ENCODE peak calls at places on chromosomes 16 and 17, in six cellular contexts. V is MG63, H is testis, M is sigmoid colon, R is AG04450, F is heart right ventricle. C is an unnamed sample. For H3K27me3, the result is how much of the 10 kb centered on the place peaks cover.

GRCh38 chr16:9092282-9092962 is 978 bp downstream of the HAPSTR1 start:
- DNase-seq in V (peak), H (peak), M (peak), R (no peak), F (peak), C (no peak)

GRCh38 chr16:74999208-74999682 is 421 bp downstream of the ZNRF1 start:
- DNase-seq in V (peak), H (peak), M (peak), R (no peak), F (peak), C (peak)

GRCh38 chr17:1727876-1728630 is 3.5 kb downstream of the WDR81 start:
- DNase-seq in V (no peak), H (peak), M (no peak), R (no peak), F (no peak), C (no peak)

GRCh38 chr17:39769974-39770587 is 32.3 kb downstream of the GRB7 start:
- DNase-seq in V (peak), H (no peak), M (no peak), R (peak), F (no peak), C (no peak)

GRCh38 chr17:18226284-18226945 is 980 bp downstream of the LLGL1 start:
- DNase-seq in V (no peak), H (no peak), M (no peak), R (no peak), F (no peak), C (no peak)

GRCh38 chr16:51134269-51134812 is 16.7 kb downstream of the SALL1 start:
- DNase-seq in V (no peak), H (no peak), M (no peak), R (no peak), F (no peak), C (no peak)

GRCh38 chr16:1874854-1875253 is 2.9 kb upstream of the MEIOB start:
- DNase-seq in V (no peak), H (no peak), M (no peak), R (no peak), F (no peak), C (no peak)

GRCh38 chr16:81646561-81646960 is 132.5 kb upstream of the PLCG2 start:
- DNase-seq in V (no peak), H (no peak), M (no peak), R (peak), F (no peak), C (no peak)

GRCh38 chr16:68128577-68129305 is 43.6 kb downstream of the NFATC3 start:
- DNase-seq in V (no peak), H (no peak), M (no peak), R (no peak), F (no peak), C (no peak)

GRCh38 chr16:87463722-87464690 is 28.8 kb downstream of the ZCCHC14 start:
- DNase-seq in V (peak), H (peak), M (no peak), R (peak), F (peak), C (no peak)

GRCh38 chr16:20073203-20074088 is at the start of gene GPR139:
- DNase-seq in V (no peak), H (no peak), M (no peak), R (no peak), F (no peak), C (no peak)

GRCh38 chr17:48456584-48456983 is 26.6 kb upstream of the SKAP1 start:
- DNase-seq in V (no peak), H (no peak), M (no peak), R (no peak), F (no peak), C (no peak)

GRCh38 chr17:28613916-28614315 is at the start of gene RSKR:
- DNase-seq in V (no peak), H (no peak), M (no peak), R (no peak), F (no peak), C (no peak)

GRCh38 chr17:10156579-10157488 is 41.6 kb downstream of the GAS7 start:
- DNase-seq in V (no peak), H (peak), M (peak), R (no peak), F (peak), C (peak)

GRCh38 chr17:81665205-81666091 is 957 bp downstream of the OXLD1 start:
- DNase-seq in V (peak), H (no peak), M (peak), R (no peak), F (no peak), C (no peak)

GRCh38 chr16:53457670-53458069 is 23.4 kb downstream of the RBL2 start:
- DNase-seq in V (no peak), H (no peak), M (no peak), R (no peak), F (no peak), C (no peak)

GRCh38 chr17:2023692-2024571 is 1.2 kb downstream of the RTN4RL1 start:
- DNase-seq in V (no peak), H (peak), M (peak), R (no peak), F (peak), C (no peak)

GRCh38 chr16:23670137-23670776 is 8.4 kb upstream of the PLK1 start:
- DNase-seq in V (peak), H (no peak), M (no peak), R (peak), F (no peak), C (no peak)

GRCh38 chr16:69779724-69780123 is 17.6 kb downstream of the WWP2 start:
- DNase-seq in V (no peak), H (no peak), M (no peak), R (no peak), F (no peak), C (no peak)

GRCh38 chr16:65965632-65966031 is 400.9 kb upstream of the CDH5 start:
- DNase-seq in V (no peak), H (no peak), M (no peak), R (no peak), F (no peak), C (no peak)

GRCh38 chr16:87416826-87417471 is 24.8 kb downstream of the MAP1LC3B start:
- DNase-seq in V (no peak), H (peak), M (peak), R (no peak), F (no peak), C (no peak)

GRCh38 chr17:49465352-49465751 is 29.7 kb upstream of the NGFR start:
- DNase-seq in V (no peak), H (no peak), M (no peak), R (no peak), F (no peak), C (no peak)

GRCh38 chr17:81551458-81552243 is 502 bp downstream of the FAAP100 start:
- DNase-seq in V (peak), H (peak), M (no peak), R (no peak), F (no peak), C (no peak)

GRCh38 chr16:85286970-85287814 is 174.9 kb upstream of the CIBAR2 start:
- DNase-seq in V (no peak), H (no peak), M (peak), R (no peak), F (no peak), C (no peak)

GRCh38 chr17:40443196-40443987 is at the start of gene IGFBP4:
- DNase-seq in V (peak), H (peak), M (peak), R (no peak), F (peak), C (no peak)

GRCh38 chr17:66507103-66507923 is 204.9 kb downstream of the PRKCA start:
- DNase-seq in V (peak), H (peak), M (peak), R (no peak), F (no peak), C (no peak)

GRCh38 chr17:53722407-53722806 is 100.3 kb upstream of the KIF2B start:
- DNase-seq in V (peak), H (no peak), M (no peak), R (peak), F (no peak), C (no peak)

GRCh38 chr17:72561266-72561665 is 440.4 kb downstream of the SOX9 start:
- DNase-seq in V (no peak), H (no peak), M (no peak), R (no peak), F (no peak), C (no peak)

GRCh38 chr17:79601604-79602420 is 9.0 kb downstream of the RBFOX3 start:
- DNase-seq in V (no peak), H (no peak), M (no peak), R (no peak), F (no peak), C (no peak)

GRCh38 chr17:1060991-1061390 is 64.1 kb downstream of the TIMM22 start:
- DNase-seq in V (peak), H (no peak), M (peak), R (peak), F (no peak), C (no peak)

GRCh38 chr16:85134794-85135153 is 22.5 kb upstream of the CIBAR2 start:
- DNase-seq in V (no peak), H (no peak), M (no peak), R (no peak), F (peak), C (no peak)

GRCh38 chr17:81885869-81886548 is 5.4 kb downstream of the ALYREF start:
- DNase-seq in V (peak), H (no peak), M (no peak), R (no peak), F (no peak), C (no peak)

GRCh38 chr17:10063730-10064221 is 134.6 kb downstream of the GAS7 start:
- DNase-seq in V (no peak), H (peak), M (peak), R (no peak), F (peak), C (no peak)

GRCh38 chr17:44965491-44966234 is 2.4 kb downstream of the C1QL1 start:
- DNase-seq in V (no peak), H (no peak), M (no peak), R (no peak), F (no peak), C (no peak)
- H3K27me3 ChIP-seq in V (under half), H (under half), M (under half), R (under half), F (half or more), C (under half)

DNA sequence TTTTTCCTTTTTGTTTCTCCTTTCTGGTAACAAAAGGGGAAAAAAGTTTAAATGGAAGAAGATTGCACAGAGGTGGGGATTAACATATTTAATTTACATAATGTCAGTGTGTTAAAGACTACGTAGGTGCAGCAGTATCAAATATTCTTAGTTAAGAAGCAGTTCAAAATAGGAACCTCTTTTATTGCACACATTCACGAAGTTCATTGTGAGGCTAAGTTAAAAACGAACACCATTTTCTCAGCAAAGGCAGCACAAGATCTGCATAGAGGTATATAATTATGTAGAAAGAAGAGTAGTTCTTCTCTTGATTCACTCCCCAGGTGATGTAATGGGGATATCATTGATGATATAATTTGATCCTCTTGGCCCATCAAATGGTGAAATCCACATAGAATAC is 940.3 kb downstream of the CDH11 start:
- DNase-seq in V (no peak), H (no peak), M (no peak), R (no peak), F (no peak), C (no peak)
- H3K27me3 ChIP-seq in V (under half), H (under half), M (under half), R (under half), F (under half), C (under half)

GRCh38 chr17:50611639-50612038 is 23.0 kb upstream of the ABCC3 start:
- DNase-seq in V (no peak), H (no peak), M (no peak), R (no peak), F (no peak), C (no peak)
- H3K27me3 ChIP-seq in V (under half), H (under half), M (under half), R (under half), F (under half), C (under half)

GRCh38 chr17:58176200-58176599 is 9.4 kb downstream of the OR4D2 start:
- DNase-seq in V (no peak), H (no peak), M (no peak), R (no peak), F (no peak), C (no peak)
- H3K27me3 ChIP-seq in V (under half), H (under half), M (under half), R (under half), F (under half), C (under half)

GRCh38 chr17:14432058-14432457 is 131.2 kb downstream of the HS3ST3B1 start:
- DNase-seq in V (no peak), H (no peak), M (no peak), R (no peak), F (no peak), C (no peak)
- H3K27me3 ChIP-seq in V (under half), H (under half), M (under half), R (under half), F (under half), C (under half)

DNA sequence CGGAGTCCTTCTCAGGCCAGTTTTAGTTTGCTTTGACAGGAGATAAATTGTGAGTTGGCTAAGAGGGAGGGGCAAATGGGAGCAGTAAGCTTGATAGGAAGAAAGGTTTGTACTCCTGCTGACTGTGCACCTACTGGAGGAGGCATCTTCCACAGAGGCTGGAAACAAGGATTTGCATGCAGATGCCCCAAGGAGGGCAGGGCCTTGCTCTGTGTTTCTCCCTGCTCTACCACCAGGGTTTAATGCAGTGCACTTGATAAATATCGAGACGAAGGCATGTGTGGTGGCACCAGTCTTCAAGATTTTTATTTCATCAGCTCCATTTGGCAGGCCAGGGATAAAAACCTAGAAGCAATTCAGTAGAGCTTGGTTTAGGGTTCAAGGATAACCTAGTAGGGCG is 210.5 kb upstream of the C16orf82 start:
- DNase-seq in V (no peak), H (no peak), M (no peak), R (no peak), F (no peak), C (peak)
- H3K27me3 ChIP-seq in V (under half), H (under half), M (under half), R (under half), F (under half), C (under half)

GRCh38 chr16:88870608-88871348 is 4.3 kb upstream of the PABPN1L start:
- DNase-seq in V (no peak), H (no peak), M (no peak), R (no peak), F (no peak), C (no peak)

GRCh38 chr16:88868974-88869672 is 2.7 kb upstream of the PABPN1L start:
- DNase-seq in V (no peak), H (no peak), M (no peak), R (no peak), F (no peak), C (no peak)

GRCh38 chr16:88871349-88871702 is 4.9 kb upstream of the PABPN1L start:
- DNase-seq in V (no peak), H (no peak), M (no peak), R (no peak), F (no peak), C (no peak)

GRCh38 chr16:88867561-88868246 is 1.2 kb upstream of the PABPN1L start:
- DNase-seq in V (no peak), H (no peak), M (no peak), R (no peak), F (no peak), C (no peak)

GRCh38 chr16:88869673-88869980 is 3.2 kb upstream of the PABPN1L start:
- DNase-seq in V (peak), H (no peak), M (no peak), R (no peak), F (peak), C (no peak)
- H3K27me3 ChIP-seq in V (under half), H (under half), M (under half), R (under half), F (under half), C (half or more)

GRCh38 chr16:48433849-48434530 is 48.8 kb upstream of the SIAH1 start:
- DNase-seq in V (no peak), H (no peak), M (no peak), R (no peak), F (no peak), C (no peak)
- H3K27me3 ChIP-seq in V (under half), H (under half), M (under half), R (under half), F (under half), C (under half)

GRCh38 chr17:34798581-34798980 is 162.7 kb downstream of the CCT6B start:
- DNase-seq in V (no peak), H (no peak), M (no peak), R (no peak), F (no peak), C (no peak)

DNA sequence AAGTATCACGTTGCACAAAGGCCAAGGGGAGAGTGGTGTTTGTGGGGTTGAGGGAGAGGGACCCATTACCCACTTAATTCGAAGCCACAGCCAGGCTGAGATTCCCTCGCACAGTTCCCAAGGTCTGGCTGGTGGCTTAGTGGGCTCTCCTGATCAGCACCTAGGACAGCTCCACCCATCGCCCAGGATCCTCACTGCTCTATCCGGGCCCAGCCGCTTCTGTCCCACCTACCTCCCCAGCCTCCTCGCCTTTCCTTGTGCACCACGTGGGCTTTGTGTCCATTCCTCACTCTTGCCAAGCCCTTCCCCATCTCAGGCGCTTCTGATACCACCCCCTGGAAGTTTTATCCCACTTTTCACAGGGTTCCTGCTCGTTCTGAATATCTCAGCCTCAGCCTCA is 163.5 kb downstream of the CCT6B start:
- DNase-seq in V (peak), H (peak), M (no peak), R (no peak), F (no peak), C (no peak)
- H3K27me3 ChIP-seq in V (under half), H (under half), M (under half), R (under half), F (under half), C (under half)